ENCODE peak calls at places on chromosomes 6 and 20, in seven cellular contexts. J is posterior cingulate gyrus; I is epithelial cell of esophagus; T is stimulated activated naive B cell treated with anti-CD40 and anti-IgM and Interleukin-4, amounts not matched to agents 10 μg/mL and 1 μg/mL and 100 μg/mL, for 72 hours; V is AG09319; Z is kidney; P is lower lobe of right lung. H is an unnamed sample.

GRCh38 chr6:3336066-3336786 is 77.5 kb downstream of the PSMG4 start:
- DNase-seq in P (no peak), I (peak), V (no peak), T (no peak), Z (no peak), J (no peak), H (no peak)

GRCh38 chr6:38262609-38263008 is 377.1 kb downstream of the BTBD9 start:
- DNase-seq in P (no peak), I (peak), V (peak), T (no peak), J (no peak), Z (no peak), H (peak)

GRCh38 chr6:13641315-13641714 is 26.2 kb downstream of the NOL7 start:
- DNase-seq in V (no peak), T (no peak), Z (no peak), J (no peak), P (no peak), I (no peak), H (no peak)

GRCh38 chr20:57326667-57327455 is 2.7 kb upstream of the SPO11 start:
- DNase-seq in P (no peak), Z (no peak), I (peak), J (no peak), T (no peak), V (no peak), H (peak)

GRCh38 chr20:2799271-2799670 is 1.2 kb downstream of the CPXM1 start:
- DNase-seq in V (no peak), J (no peak), P (no peak), Z (no peak), I (no peak), T (no peak), H (no peak)

GRCh38 chr6:170361335-170361734 is 54.8 kb downstream of the FAM120B start:
- DNase-seq in I (no peak), T (no peak), V (no peak), Z (no peak), P (no peak), J (no peak), H (no peak)

GRCh38 chr6:149904661-149905370 is 6.9 kb upstream of the RAET1E start:
- DNase-seq in Z (peak), T (no peak), P (no peak), V (no peak), J (peak), I (no peak), H (no peak)

GRCh38 chr6:160940197-160940596 is 51.4 kb upstream of the MAP3K4 start:
- DNase-seq in J (no peak), P (no peak), T (no peak), I (no peak), Z (no peak), V (no peak), H (no peak)

GRCh38 chr6:8435093-8435844 is at the start of gene SLC35B3:
- DNase-seq in T (peak), P (peak), J (peak), I (peak), V (peak), Z (peak), H (peak)

GRCh38 chr6:133240511-133241087 is 558 bp upstream of the EYA4 start:
- DNase-seq in P (no peak), Z (peak), T (peak), J (no peak), V (no peak), I (peak), H (no peak)

GRCh38 chr6:37517411-37517812 is 17.7 kb upstream of the CCDC167 start:
- DNase-seq in J (peak), T (no peak), I (no peak), P (no peak), Z (no peak), V (no peak), H (no peak)

GRCh38 chr6:169254456-169255316 is 1.0 kb upstream of the THBS2 start:
- DNase-seq in I (no peak), J (peak), T (no peak), V (no peak), Z (no peak), P (no peak), H (no peak)

GRCh38 chr6:157989541-157990289 is 8.1 kb downstream of the SYNJ2 start:
- DNase-seq in Z (peak), J (peak), T (no peak), V (no peak), I (peak), P (peak), H (peak)

GRCh38 chr6:68160348-68160747 is 474.7 kb upstream of the ADGRB3 start:
- DNase-seq in J (no peak), V (no peak), P (no peak), I (no peak), Z (no peak), T (no peak), H (no peak)

GRCh38 chr6:89200706-89201215 is 16.4 kb downstream of the GABRR1 start:
- DNase-seq in I (no peak), Z (no peak), J (no peak), P (no peak), V (no peak), T (no peak), H (no peak)

GRCh38 chr20:62063601-62063980 is 2.1 kb downstream of the TAF4 start:
- DNase-seq in V (no peak), J (no peak), P (no peak), T (no peak), I (peak), Z (no peak), H (no peak)

GRCh38 chr6:41974281-41974825 is 32.7 kb upstream of the CCND3 start:
- DNase-seq in Z (no peak), T (no peak), J (no peak), I (no peak), P (no peak), V (no peak), H (no peak)

GRCh38 chr6:20840675-20841074 is 306.4 kb downstream of the CDKAL1 start:
- DNase-seq in I (no peak), T (no peak), P (no peak), Z (no peak), J (no peak), V (no peak), H (peak)

GRCh38 chr20:62321521-62321948 is 18.7 kb downstream of the ADRM1 start:
- DNase-seq in T (no peak), J (no peak), V (no peak), P (no peak), Z (no peak), I (peak), H (no peak)

GRCh38 chr6:144885817-144886216 is 600.7 kb downstream of the UTRN start:
- DNase-seq in P (no peak), J (no peak), I (no peak), Z (no peak), T (no peak), V (no peak), H (no peak)

GRCh38 chr20:52081791-52082190 is 109.8 kb downstream of the ZFP64 start:
- DNase-seq in P (no peak), I (no peak), V (no peak), Z (no peak), T (no peak), J (no peak), H (no peak)

GRCh38 chr6:169172435-169172834 is 81.2 kb downstream of the THBS2 start:
- DNase-seq in I (peak), V (peak), Z (peak), T (no peak), P (no peak), J (no peak), H (peak)

GRCh38 chr6:56909115-56909907 is 45.6 kb upstream of the BEND6 start:
- DNase-seq in P (no peak), J (no peak), T (no peak), I (peak), Z (no peak), V (no peak), H (peak)

GRCh38 chr6:127945434-127946097 is 44.7 kb upstream of the THEMIS start:
- DNase-seq in P (no peak), Z (no peak), J (no peak), I (no peak), V (no peak), T (no peak), H (no peak)

GRCh38 chr20:18421608-18422007 is 45.2 kb downstream of the DZANK1 start:
- DNase-seq in P (no peak), I (no peak), Z (no peak), T (no peak), J (no peak), V (no peak), H (no peak)

GRCh38 chr6:36956111-36956820 is 1.7 kb downstream of the PI16 start:
- DNase-seq in P (no peak), J (peak), I (peak), Z (no peak), T (no peak), V (no peak), H (peak)

GRCh38 chr6:52639493-52639892 is 31.4 kb upstream of the TMEM14A start:
- DNase-seq in P (no peak), J (no peak), T (no peak), I (no peak), V (no peak), Z (no peak), H (no peak)

GRCh38 chr6:150354754-150355571 is 13.8 kb upstream of the IYD start:
- DNase-seq in Z (no peak), J (no peak), I (no peak), T (no peak), V (no peak), P (no peak), H (no peak)

GRCh38 chr20:9027626-9028025 is 41.3 kb upstream of the PLCB4 start:
- DNase-seq in I (no peak), J (no peak), Z (no peak), T (no peak), P (no peak), V (no peak), H (no peak)

GRCh38 chr20:50689864-50690263 is 1.5 kb downstream of the RIPOR3 start:
- DNase-seq in I (no peak), Z (no peak), T (no peak), V (peak), P (no peak), J (no peak), H (no peak)

GRCh38 chr20:20237093-20237959 is 130.6 kb upstream of the INSM1 start:
- DNase-seq in J (no peak), Z (no peak), T (peak), V (no peak), I (peak), P (no peak), H (peak)

GRCh38 chr6:116326392-116326717 is 44.4 kb upstream of the DSE start:
- DNase-seq in I (no peak), P (no peak), V (no peak), Z (no peak), T (no peak), J (no peak), H (no peak)

GRCh38 chr6:42915737-42916136 is at the start of gene PTCRA:
- DNase-seq in V (no peak), T (no peak), I (no peak), J (no peak), Z (no peak), P (no peak), H (no peak)

GRCh38 chr6:128421788-128422187 is 98.6 kb downstream of the PTPRK start:
- DNase-seq in Z (no peak), P (no peak), V (no peak), J (no peak), T (no peak), I (peak), H (peak)

GRCh38 chr6:169950558-169950957 is 199.1 kb downstream of the ERMARD start:
- DNase-seq in V (no peak), I (peak), P (no peak), T (no peak), Z (no peak), J (no peak), H (peak)

GRCh38 chr20:43825635-43826034 is 89.0 kb upstream of the TOX2 start:
- DNase-seq in T (no peak), V (no peak), Z (no peak), I (no peak), P (no peak), J (no peak), H (no peak)

GRCh38 chr6:1821188-1822183 is 211.8 kb downstream of the FOXC1 start:
- DNase-seq in I (no peak), P (no peak), J (no peak), T (no peak), V (peak), Z (no peak), H (no peak)

GRCh38 chr6:7324520-7324919 is 11.5 kb upstream of the SSR1 start:
- DNase-seq in I (no peak), J (no peak), P (no peak), T (peak), Z (no peak), V (no peak), H (no peak)

GRCh38 chr6:122207794-122208193 is 191.7 kb upstream of the HSF2 start:
- DNase-seq in J (no peak), I (peak), T (no peak), V (no peak), Z (no peak), P (no peak), H (no peak)

GRCh38 chr6:5968817-5969726 is 37.7 kb downstream of the NRN1 start:
- DNase-seq in V (no peak), I (peak), J (no peak), P (peak), Z (peak), T (no peak), H (peak)

H was measured in mammary epithelial cell.